ENCODE peak calls at places on chromosomes 3 and 15, in five cellular contexts. One of them, this sample, is unnamed.

GRCh38 chr15:98649996-98650870 is 1.9 kb downstream of the IGF1R start:
- DNase-seq in K562: no peak
- DNase-seq in SK-N-SH: peak
- DNase-seq in GM12878: no peak
- DNase-seq in HepG2: peak
- DNase-seq in this sample: no peak

GRCh38 chr3:105647047-105647446 is 221.8 kb downstream of the CBLB start:
- DNase-seq in K562: no peak
- DNase-seq in SK-N-SH: no peak
- DNase-seq in GM12878: no peak
- DNase-seq in HepG2: peak
- DNase-seq in this sample: peak

GRCh38 chr15:77607894-77608261 is 24.8 kb downstream of the LINGO1 start:
- DNase-seq in K562: no peak
- DNase-seq in SK-N-SH: peak
- DNase-seq in GM12878: no peak
- DNase-seq in HepG2: no peak
- DNase-seq in this sample: no peak

GRCh38 chr3:86978111-86978528 is 12.8 kb downstream of the VGLL3 start:
- DNase-seq in K562: no peak
- DNase-seq in SK-N-SH: no peak
- DNase-seq in GM12878: no peak
- DNase-seq in HepG2: no peak
- DNase-seq in this sample: no peak

GRCh38 chr3:50164056-50164455 is 8.9 kb downstream of the SEMA3F start:
- DNase-seq in K562: no peak
- DNase-seq in SK-N-SH: no peak
- DNase-seq in GM12878: no peak
- DNase-seq in HepG2: no peak
- DNase-seq in this sample: no peak

GRCh38 chr3:45241206-45241605 is 15.1 kb upstream of the TMEM158 start:
- DNase-seq in K562: no peak
- DNase-seq in SK-N-SH: no peak
- DNase-seq in GM12878: no peak
- DNase-seq in HepG2: no peak
- DNase-seq in this sample: no peak

GRCh38 chr3:141383555-141384129 is 15.3 kb downstream of the ZBTB38 start:
- DNase-seq in K562: no peak
- DNase-seq in SK-N-SH: no peak
- DNase-seq in GM12878: no peak
- DNase-seq in HepG2: no peak
- DNase-seq in this sample: no peak

GRCh38 chr3:141277451-141277850 is 45.8 kb downstream of the PXYLP1 start:
- DNase-seq in K562: no peak
- DNase-seq in SK-N-SH: no peak
- DNase-seq in GM12878: no peak
- DNase-seq in HepG2: no peak
- DNase-seq in this sample: no peak

GRCh38 chr15:70922119-70922518 is 29.5 kb downstream of the LRRC49 start:
- DNase-seq in K562: no peak
- DNase-seq in SK-N-SH: no peak
- DNase-seq in GM12878: no peak
- DNase-seq in HepG2: no peak
- DNase-seq in this sample: no peak

GRCh38 chr3:36944012-36944640 is 728 bp downstream of the TRANK1 start:
- DNase-seq in K562: no peak
- DNase-seq in SK-N-SH: peak
- DNase-seq in GM12878: no peak
- DNase-seq in HepG2: no peak
- DNase-seq in this sample: no peak

GRCh38 chr15:59814409-59814808 is 125.3 kb upstream of the BNIP2 start:
- DNase-seq in K562: no peak
- DNase-seq in SK-N-SH: no peak
- DNase-seq in GM12878: no peak
- DNase-seq in HepG2: no peak
- DNase-seq in this sample: no peak

GRCh38 chr3:65786891-65787290 is 251.8 kb downstream of the MAGI1 start:
- DNase-seq in K562: no peak
- DNase-seq in SK-N-SH: no peak
- DNase-seq in GM12878: no peak
- DNase-seq in HepG2: no peak
- DNase-seq in this sample: no peak

GRCh38 chr3:69081583-69082262 is 1.6 kb upstream of the UBA3 start:
- DNase-seq in K562: peak
- DNase-seq in SK-N-SH: peak
- DNase-seq in GM12878: peak
- DNase-seq in HepG2: no peak
- DNase-seq in this sample: no peak
- TF ChIP-seq YY1 in K562: no peak
- TF ChIP-seq YY1 in SK-N-SH: no peak
- TF ChIP-seq YY1 in GM12878: no peak
- TF ChIP-seq YY1 in HepG2: no peak
- TF ChIP-seq YY1 in this sample: no peak

GRCh38 chr3:11735638-11736037 is 91.9 kb upstream of the VGLL4 start:
- DNase-seq in K562: no peak
- DNase-seq in SK-N-SH: no peak
- DNase-seq in GM12878: no peak
- DNase-seq in HepG2: no peak
- DNase-seq in this sample: no peak

GRCh38 chr3:11739712-11740111 is 96.0 kb upstream of the VGLL4 start:
- DNase-seq in K562: no peak
- DNase-seq in SK-N-SH: no peak
- DNase-seq in GM12878: no peak
- DNase-seq in HepG2: no peak
- DNase-seq in this sample: no peak

GRCh38 chr3:11736136-11736833 is 92.6 kb upstream of the VGLL4 start:
- DNase-seq in K562: no peak
- DNase-seq in SK-N-SH: peak
- DNase-seq in GM12878: no peak
- DNase-seq in HepG2: no peak
- DNase-seq in this sample: no peak

GRCh38 chr3:11737742-11738141 is 94.0 kb upstream of the VGLL4 start:
- DNase-seq in K562: no peak
- DNase-seq in SK-N-SH: no peak
- DNase-seq in GM12878: no peak
- DNase-seq in HepG2: no peak
- DNase-seq in this sample: no peak

GRCh38 chr3:11739123-11739522 is 95.4 kb upstream of the VGLL4 start:
- DNase-seq in K562: no peak
- DNase-seq in SK-N-SH: no peak
- DNase-seq in GM12878: no peak
- DNase-seq in HepG2: no peak
- DNase-seq in this sample: no peak
- H2AFZ ChIP-seq in K562: no peak
- H2AFZ ChIP-seq in SK-N-SH: no peak
- H2AFZ ChIP-seq in GM12878: no peak
- H2AFZ ChIP-seq in HepG2: no peak
- H2AFZ ChIP-seq in this sample: no peak

DNA sequence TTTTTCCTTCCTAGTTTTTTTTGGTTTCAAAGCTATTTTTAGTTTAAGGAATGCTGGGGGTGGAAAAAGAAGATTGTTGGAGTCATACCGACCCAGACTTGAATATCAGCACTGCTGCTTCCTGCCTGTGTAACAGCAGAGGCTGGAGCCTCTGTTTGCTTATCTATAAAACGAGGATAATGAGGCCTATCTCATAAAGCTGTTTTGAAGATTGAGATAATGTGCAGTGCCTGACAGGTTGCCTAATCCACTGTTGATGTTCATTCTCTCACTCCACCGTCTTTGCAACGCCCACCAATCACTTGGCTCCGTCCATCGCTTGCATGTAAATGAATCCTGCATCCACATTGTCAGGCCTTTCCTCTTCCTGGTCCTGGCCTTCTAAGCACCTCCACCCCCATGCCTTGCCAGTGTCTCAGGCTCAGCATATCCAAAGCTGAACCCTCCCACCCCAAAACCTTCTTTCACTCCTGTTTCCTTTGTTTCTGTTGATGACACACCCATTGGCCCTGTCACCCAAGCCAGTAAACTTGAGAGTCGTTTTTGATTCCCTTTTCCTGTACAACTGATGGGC is 94.9 kb downstream of the MEX3B start:
- DNase-seq in K562: peak
- DNase-seq in SK-N-SH: peak
- DNase-seq in GM12878: no peak
- DNase-seq in HepG2: no peak
- DNase-seq in this sample: no peak
- TF ChIP-seq YY1 in K562: no peak
- TF ChIP-seq YY1 in SK-N-SH: no peak
- TF ChIP-seq YY1 in GM12878: no peak
- TF ChIP-seq YY1 in HepG2: no peak
- TF ChIP-seq YY1 in this sample: no peak

DNA sequence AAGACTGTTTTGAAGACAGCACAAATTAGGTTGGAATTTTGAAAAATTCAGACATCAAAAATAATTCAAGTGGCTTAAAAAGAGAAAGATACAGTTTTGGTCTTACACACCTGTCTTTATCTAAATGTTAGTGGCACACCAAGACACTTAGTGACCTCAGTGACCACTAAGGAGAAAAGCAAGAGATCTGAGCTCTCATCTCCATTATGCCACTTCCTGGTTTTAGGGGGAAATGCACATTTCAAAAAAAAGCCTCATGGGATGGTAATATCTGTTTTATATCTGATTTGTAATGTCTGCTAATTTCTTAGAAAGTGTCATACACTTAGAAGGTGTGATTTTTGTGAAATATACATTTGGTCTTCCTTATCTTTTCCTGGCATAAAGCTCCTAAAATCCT is 16.4 kb downstream of the IL12A start:
- DNase-seq in K562: no peak
- DNase-seq in SK-N-SH: no peak
- DNase-seq in GM12878: no peak
- DNase-seq in HepG2: no peak
- DNase-seq in this sample: no peak
- H2AFZ ChIP-seq in K562: no peak
- H2AFZ ChIP-seq in SK-N-SH: no peak
- H2AFZ ChIP-seq in GM12878: peak
- H2AFZ ChIP-seq in HepG2: no peak
- H2AFZ ChIP-seq in this sample: peak